ENCODE peak calls at places on chromosomes 13 and 19, in ten cellular contexts. I is substantia nigra; H is HTR-8/SVneo; T is GM23248; P is GM23338; M is neural crest cell; E is stimulated activated CD4-positive, alpha-beta T cell treated with anti-CD3 and anti-CD28 coated beads, Interleukin-15, amount 100 ng/mL, for 24 hours; O is A673; W is left lung; R is trophoblast cell. C is an unnamed sample.

GRCh38 chr19:35044317-35045117 is 3.0 kb downstream of the HPN start:
- DNase-seq in R (peak; percentile 60), I (peak; percentile 69), T (peak; percentile 46), O (peak; percentile 65), H (peak; percentile 57), W (no peak), P (peak; percentile 73), M (peak; percentile 85), E (peak; percentile 71), C (no peak)

GRCh38 chr13:101660711-101661110 is 208.2 kb downstream of the ITGBL1 start:
- DNase-seq in R (no peak), T (peak; percentile 26), W (no peak), M (no peak), E (no peak), O (no peak), P (no peak), H (no peak), I (no peak), C (no peak)

GRCh38 chr13:35872369-35872768 is 258.8 kb downstream of the DCLK1 start:
- DNase-seq in R (no peak), H (no peak), O (no peak), E (no peak), T (no peak), P (no peak), I (no peak), M (no peak), W (no peak), C (no peak)

GRCh38 chr19:16382775-16383543 is 58.3 kb downstream of the KLF2 start:
- DNase-seq in R (peak; percentile 63), W (peak; percentile 80), O (peak; percentile 78), T (peak; percentile 93), P (peak; percentile 91), H (peak; percentile 97), E (peak; percentile 83), M (peak; percentile 67), I (peak; percentile 62), C (peak; percentile 84)

GRCh38 chr19:6393982-6394412 is 1.0 kb upstream of the GTF2F1 start:
- DNase-seq in O (no peak), I (no peak), M (no peak), T (no peak), R (no peak), E (peak; percentile 85), H (no peak), P (no peak), W (no peak), C (no peak)

GRCh38 chr19:40403262-40403984 is 9.8 kb downstream of the PRX start:
- DNase-seq in H (peak; percentile 94), E (peak; percentile 92), M (peak; percentile 96), T (peak; percentile 91), I (peak; percentile 25), W (peak; percentile 94), R (peak; percentile 80), O (peak; percentile 84), P (peak; percentile 99), C (peak; percentile 93)

GRCh38 chr19:19039901-19040300 is 6.5 kb downstream of the ARMC6 start:
- DNase-seq in W (no peak), I (no peak), O (no peak), P (no peak), M (no peak), T (no peak), R (no peak), H (no peak), E (no peak), C (no peak)

GRCh38 chr13:104869501-104869900 is 1666.0 kb downstream of the EFNB2 start:
- DNase-seq in P (no peak), I (no peak), H (no peak), M (no peak), E (no peak), T (no peak), R (no peak), W (no peak), O (no peak), C (no peak)

GRCh38 chr19:17767559-17767958 is 16.3 kb downstream of the FCHO1 start:
- DNase-seq in M (no peak), E (no peak), R (no peak), T (no peak), W (no peak), P (no peak), I (no peak), H (no peak), O (no peak), C (no peak)

GRCh38 chr19:3274245-3275067 is 50.0 kb downstream of the CELF5 start:
- DNase-seq in M (no peak), H (no peak), R (no peak), T (no peak), W (no peak), O (no peak), E (no peak), I (no peak), P (no peak), C (no peak)